ENCODE peak calls at places on chromosomes 13 and 19, in eight cellular contexts. E is AG09319; L is stimulated activated CD8-positive, alpha-beta memory T cell treated with anti-CD3 and anti-CD28 coated beads, Interleukin-15, amount 100 ng/mL, for 48 hours; F is posterior cingulate gyrus; C is WTC11; P is stimulated activated CD4-positive, alpha-beta T cell treated with anti-CD3 and anti-CD28 coated beads, Interleukin-15, amount 100 ng/mL, for 1 hour; Y is GM06990; G is omental fat pad. X is an unnamed sample.

GRCh38 chr13:37681295-37682032 is 82.9 kb upstream of the POSTN start:
- DNase-seq in E (peak), L (no peak), F (no peak), C (no peak), P (no peak), Y (no peak), G (no peak), X (no peak)

GRCh38 chr19:28883241-28883693 is 329.7 kb downstream of the UQCRFS1 start:
- DNase-seq in E (no peak), L (no peak), F (no peak), C (no peak), P (no peak), Y (no peak), G (no peak), X (peak)

GRCh38 chr19:14368011-14368513 is 13.2 kb upstream of the ADGRE5 start:
- DNase-seq in E (no peak), L (no peak), F (no peak), C (no peak), P (no peak), Y (peak), G (no peak), X (no peak)

GRCh38 chr13:73657821-73658540 is 476.2 kb downstream of the KLF12 start:
- DNase-seq in E (no peak), L (no peak), F (peak), C (no peak), P (no peak), Y (no peak), G (no peak), X (peak)

GRCh38 chr13:52377898-52378297 is 28.1 kb downstream of the THSD1 start:
- DNase-seq in E (no peak), L (no peak), F (no peak), C (no peak), P (no peak), Y (no peak), G (no peak), X (no peak)

GRCh38 chr13:77918391-77919261 is at the start of gene EDNRB:
- DNase-seq in E (no peak), L (no peak), F (peak), C (peak), P (no peak), Y (no peak), G (no peak), X (peak)

GRCh38 chr19:46344363-46344762 is 2.5 kb upstream of the PPP5C start:
- DNase-seq in E (no peak), L (no peak), F (no peak), C (no peak), P (no peak), Y (no peak), G (no peak), X (no peak)

GRCh38 chr13:40233731-40234195 is 432.7 kb downstream of the FOXO1 start:
- DNase-seq in E (no peak), L (no peak), F (no peak), C (no peak), P (no peak), Y (no peak), G (no peak), X (no peak)

GRCh38 chr13:64716936-64717335 is 2513.2 kb downstream of the PCDH9 start:
- DNase-seq in E (no peak), L (no peak), F (no peak), C (no peak), P (no peak), Y (no peak), G (no peak), X (no peak)

GRCh38 chr13:36858285-36858684 is 39.3 kb downstream of the RFXAP start:
- DNase-seq in E (peak), L (no peak), F (no peak), C (no peak), P (no peak), Y (no peak), G (no peak), X (no peak)

GRCh38 chr19:29527500-29528328 is 1.9 kb downstream of the VSTM2B start:
- DNase-seq in E (no peak), L (no peak), F (no peak), C (no peak), P (no peak), Y (no peak), G (no peak), X (no peak)

GRCh38 chr13:36370108-36370429 is 23.9 kb upstream of the SPART start:
- DNase-seq in E (no peak), L (no peak), F (peak), C (no peak), P (no peak), Y (no peak), G (no peak), X (peak)

GRCh38 chr13:95676100-95676774 is 702 bp upstream of the DNAJC3 start:
- DNase-seq in E (no peak), L (no peak), F (no peak), C (no peak), P (no peak), Y (no peak), G (peak), X (no peak)

GRCh38 chr13:61774903-61775302 is 359.3 kb upstream of the PCDH20 start:
- DNase-seq in E (no peak), L (no peak), F (no peak), C (no peak), P (no peak), Y (no peak), G (no peak), X (peak)

GRCh38 chr19:34172661-34173144 is 399 bp downstream of the LSM14A start:
- DNase-seq in E (no peak), L (peak), F (no peak), C (no peak), P (no peak), Y (no peak), G (no peak), X (no peak)

GRCh38 chr13:41587490-41587889 is 130.1 kb downstream of the RGCC start:
- DNase-seq in E (no peak), L (no peak), F (no peak), C (peak), P (no peak), Y (no peak), G (no peak), X (peak)

GRCh38 chr13:38804536-38804935 is 117.7 kb downstream of the FREM2 start:
- DNase-seq in E (no peak), L (no peak), F (no peak), C (no peak), P (no peak), Y (no peak), G (no peak), X (no peak)

GRCh38 chr19:31611348-31611877 is 262.2 kb upstream of the TSHZ3 start:
- DNase-seq in E (no peak), L (no peak), F (no peak), C (no peak), P (no peak), Y (no peak), G (no peak), X (no peak)

GRCh38 chr19:8149261-8150094 is at the start of gene FBN3:
- DNase-seq in E (no peak), L (no peak), F (no peak), C (peak), P (no peak), Y (no peak), G (no peak), X (no peak)

GRCh38 chr13:109840201-109840892 is 54.0 kb upstream of the IRS2 start:
- DNase-seq in E (no peak), L (peak), F (no peak), C (no peak), P (no peak), Y (no peak), G (no peak), X (no peak)

GRCh38 chr13:73274147-73274546 is 215.3 kb downstream of the KLF5 start:
- DNase-seq in E (no peak), L (no peak), F (no peak), C (no peak), P (no peak), Y (no peak), G (no peak), X (no peak)

GRCh38 chr19:30169196-30169900 is 202.8 kb upstream of the ZNF536 start:
- DNase-seq in E (no peak), L (no peak), F (no peak), C (no peak), P (no peak), Y (no peak), G (no peak), X (no peak)

GRCh38 chr13:114157869-114158495 is 21.1 kb upstream of the CFAP97D2 start:
- DNase-seq in E (no peak), L (no peak), F (no peak), C (no peak), P (no peak), Y (no peak), G (no peak), X (no peak)

GRCh38 chr19:5624154-5624663 is 1.3 kb downstream of the SAFB start:
- DNase-seq in E (no peak), L (no peak), F (peak), C (no peak), P (no peak), Y (no peak), G (no peak), X (peak)

GRCh38 chr19:45514376-45515051 is 7.2 kb downstream of the VASP start:
- DNase-seq in E (no peak), L (no peak), F (no peak), C (no peak), P (no peak), Y (peak), G (no peak), X (no peak)

GRCh38 chr19:6471076-6471475 is 7.0 kb downstream of the CRB3 start:
- DNase-seq in E (no peak), L (no peak), F (no peak), C (no peak), P (no peak), Y (no peak), G (no peak), X (no peak)

GRCh38 chr13:96052655-96053002 is 572 bp downstream of the UGGT2 start:
- DNase-seq in E (peak), L (no peak), F (no peak), C (no peak), P (no peak), Y (no peak), G (peak), X (peak)

GRCh38 chr13:89212186-89212585 is 1541.0 kb downstream of the SLITRK5 start:
- DNase-seq in E (no peak), L (no peak), F (no peak), C (no peak), P (no peak), Y (no peak), G (no peak), X (no peak)

GRCh38 chr13:24931450-24932217 is 164.3 kb upstream of the PABPC3 start:
- DNase-seq in E (no peak), L (no peak), F (no peak), C (peak), P (no peak), Y (no peak), G (no peak), X (no peak)

GRCh38 chr13:71722206-71722605 is 144.8 kb downstream of the DACH1 start:
- DNase-seq in E (no peak), L (no peak), F (no peak), C (no peak), P (no peak), Y (no peak), G (no peak), X (no peak)

GRCh38 chr19:4391701-4392543 is 8.4 kb downstream of the SH3GL1 start:
- DNase-seq in E (no peak), L (no peak), F (no peak), C (no peak), P (no peak), Y (no peak), G (no peak), X (no peak)

GRCh38 chr19:18007605-18007938 is 398 bp upstream of the ARRDC2 start:
- DNase-seq in E (no peak), L (no peak), F (no peak), C (no peak), P (no peak), Y (no peak), G (no peak), X (no peak)